ENCODE peak calls at places on chromosomes 11 and 22, in nine cellular contexts. W is heart left ventricle, F is endothelial cell of umbilical vein, J is stomach, K is uterus, D is HCT116, R is right lobe of liver, P is testis, N is IMR-90. S is an unnamed sample.

GRCh38 chr11:6737872-6738466 is 33.8 kb downstream of the OR2AG2 start:
- DNase-seq in W (peak), F (peak), J (peak), K (peak), D (peak), R (no peak), P (peak), N (peak), S (peak)

GRCh38 chr11:8317164-8317563 is 53.5 kb upstream of the LMO1 start:
- DNase-seq in W (no peak), F (no peak), J (no peak), K (peak), D (no peak), R (no peak), P (no peak), N (peak), S (no peak)

GRCh38 chr11:83909579-83909978 is 623.4 kb upstream of the CCDC90B start:
- DNase-seq in W (no peak), F (no peak), J (no peak), K (no peak), D (no peak), R (no peak), P (no peak), N (no peak), S (no peak)

GRCh38 chr11:121328213-121328966 is 35.8 kb downstream of the SC5D start:
- DNase-seq in W (no peak), F (no peak), J (no peak), K (no peak), D (no peak), R (no peak), P (no peak), N (no peak), S (no peak)

GRCh38 chr11:2665747-2666710 is 33.8 kb downstream of the KCNQ1OT1 start:
- DNase-seq in W (no peak), F (no peak), J (peak), K (peak), D (no peak), R (no peak), P (peak), N (no peak), S (no peak)

GRCh38 chr11:2767751-2768150 is 68.0 kb upstream of the KCNQ1OT1 start:
- DNase-seq in W (no peak), F (no peak), J (no peak), K (no peak), D (no peak), R (peak), P (no peak), N (no peak), S (no peak)

GRCh38 chr22:46336119-46337078 is 885 bp downstream of the TRMU start:
- DNase-seq in W (no peak), F (peak), J (peak), K (no peak), D (no peak), R (peak), P (peak), N (peak), S (peak)

GRCh38 chr11:111438168-111438567 is 59.1 kb upstream of the POU2AF1 start:
- DNase-seq in W (no peak), F (no peak), J (no peak), K (no peak), D (no peak), R (no peak), P (no peak), N (no peak), S (no peak)

GRCh38 chr11:121575250-121575962 is 122.6 kb upstream of the SORL1-AS1 start:
- DNase-seq in W (peak), F (no peak), J (peak), K (peak), D (no peak), R (peak), P (peak), N (peak), S (no peak)

GRCh38 chr11:75801362-75802021 is 13.5 kb upstream of the UVRAG start:
- DNase-seq in W (peak), F (no peak), J (no peak), K (no peak), D (no peak), R (no peak), P (peak), N (no peak), S (no peak)

GRCh38 chr11:18108254-18108653 is 2.4 kb upstream of the SAAL1 start:
- DNase-seq in W (no peak), F (no peak), J (no peak), K (no peak), D (no peak), R (no peak), P (no peak), N (no peak), S (no peak)

GRCh38 chr11:18100926-18101656 is 4.8 kb downstream of the SAAL1 start:
- DNase-seq in W (no peak), F (no peak), J (no peak), K (no peak), D (no peak), R (no peak), P (no peak), N (no peak), S (no peak)

GRCh38 chr11:18106688-18107087 is 806 bp upstream of the SAAL1 start:
- DNase-seq in W (no peak), F (peak), J (no peak), K (no peak), D (no peak), R (no peak), P (no peak), N (peak), S (no peak)

GRCh38 chr11:18105086-18105801 is 638 bp downstream of the SAAL1 start:
- DNase-seq in W (no peak), F (no peak), J (no peak), K (no peak), D (no peak), R (no peak), P (no peak), N (no peak), S (peak)

DNA sequence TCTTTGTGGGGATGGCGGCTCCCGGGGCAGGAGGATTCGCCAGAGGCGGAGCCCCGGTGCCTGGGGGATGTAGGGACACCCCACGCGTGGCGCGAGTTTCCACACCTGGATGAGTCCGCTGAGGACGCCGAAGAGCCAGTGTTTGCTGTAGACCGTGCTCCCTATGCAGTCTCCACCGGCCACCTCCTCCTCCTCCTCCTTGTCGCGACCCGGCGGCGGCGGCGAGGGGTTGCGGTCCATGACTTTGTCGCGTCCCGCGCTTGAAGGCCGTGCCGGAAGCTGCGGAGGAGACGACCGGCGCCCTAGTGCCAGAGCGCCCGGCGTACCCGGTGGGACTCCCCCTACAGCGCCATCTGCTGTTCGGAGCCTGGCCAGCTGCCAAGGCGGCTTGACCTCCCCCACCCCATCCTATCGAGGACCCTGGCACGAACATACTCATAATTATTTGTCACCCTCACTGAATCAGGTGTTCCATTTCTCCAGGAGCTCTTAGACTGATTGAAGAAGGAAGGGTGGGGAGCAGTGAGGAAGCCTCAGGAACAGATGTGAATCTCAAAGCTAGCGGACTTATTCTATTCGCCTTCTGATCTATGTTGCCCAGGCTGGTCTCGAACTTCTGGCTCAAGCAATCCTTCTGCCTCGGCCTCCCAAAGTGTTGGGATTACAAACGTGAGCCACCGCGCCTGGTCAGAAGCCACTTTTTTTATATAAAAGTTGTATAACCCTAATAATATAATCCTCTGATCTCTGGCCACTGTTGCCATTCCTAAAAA is at the start of gene SAAL1:
- DNase-seq in W (peak), F (peak), J (peak), K (peak), D (peak), R (peak), P (peak), N (peak), S (peak)
- TF ChIP-seq POLR2A in W (no peak), F (peak), J (no peak), K (no peak), D (peak), R (peak), P (no peak), N (peak), S (peak)

DNA sequence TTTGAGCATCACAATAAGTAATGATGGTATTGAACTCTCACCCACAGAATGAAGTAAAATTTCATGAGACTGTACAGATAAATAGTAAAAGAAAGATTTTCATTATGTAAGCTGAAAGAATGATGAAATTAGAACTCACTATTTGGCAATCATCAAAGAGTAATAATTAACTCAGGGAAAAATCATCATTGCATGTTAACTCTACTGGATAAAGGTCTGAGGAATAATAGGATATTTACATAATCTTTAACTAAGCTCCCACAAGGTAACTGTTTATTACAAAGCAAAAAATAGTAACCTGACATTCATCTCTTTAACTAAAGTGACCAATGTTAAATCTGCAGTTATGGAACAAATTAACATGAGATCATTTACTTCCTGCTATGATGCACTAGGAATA is 739.9 kb downstream of the FAM181B start:
- DNase-seq in W (no peak), F (no peak), J (no peak), K (no peak), D (no peak), R (no peak), P (no peak), N (no peak), S (no peak)
- TF ChIP-seq POLR2A in W (no peak), F (no peak), J (no peak), K (no peak), D (no peak), R (no peak), P (no peak), N (no peak), S (no peak)

DNA sequence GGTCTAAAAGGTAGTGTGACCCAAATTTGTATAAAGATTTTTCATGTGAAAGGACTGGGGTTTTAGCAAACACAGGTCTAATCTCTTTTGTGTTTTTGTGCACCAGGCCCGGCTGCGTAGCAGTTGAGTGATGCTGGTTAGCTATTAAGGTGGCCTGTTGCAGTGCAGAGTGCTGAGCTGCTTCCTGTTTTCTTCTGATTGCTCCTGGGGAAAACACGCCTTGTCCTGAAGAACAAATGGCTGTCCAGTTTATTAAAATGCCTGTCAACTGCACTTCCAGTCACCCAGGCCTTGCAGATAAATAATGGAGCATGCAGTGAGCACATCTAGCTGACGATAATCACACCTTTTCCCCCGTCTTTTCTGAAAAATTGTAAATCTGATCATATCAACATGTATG is 1.8 kb downstream of the SRSF8 start:
- DNase-seq in W (peak), F (peak), J (peak), K (peak), D (peak), R (peak), P (peak), N (peak), S (peak)
- TF ChIP-seq POLR2A in W (peak), F (peak), J (no peak), K (peak), D (peak), R (peak), P (no peak), N (no peak), S (peak)

GRCh38 chr11:119101759-119102423 is at the start of gene DPAGT1:
- DNase-seq in W (peak), F (peak), J (peak), K (peak), D (peak), R (peak), P (peak), N (peak), S (peak)
- TF ChIP-seq POLR2A in W (no peak), F (no peak), J (no peak), K (peak), D (no peak), R (peak), P (no peak), N (peak), S (peak)

GRCh38 chr11:117316197-117316961 is at the start of gene BACE1:
- DNase-seq in W (peak), F (peak), J (peak), K (peak), D (peak), R (peak), P (peak), N (peak), S (no peak)
- TF ChIP-seq POLR2A in W (no peak), F (peak), J (no peak), K (peak), D (no peak), R (peak), P (no peak), N (no peak), S (no peak)

GRCh38 chr11:3840870-3841425 is at the start of gene RHOG:
- DNase-seq in W (peak), F (no peak), J (peak), K (peak), D (no peak), R (peak), P (peak), N (peak), S (peak)
- TF ChIP-seq POLR2A in W (no peak), F (peak), J (no peak), K (peak), D (no peak), R (peak), P (no peak), N (no peak), S (no peak)

GRCh38 chr11:124876818-124877630 is 11.8 kb downstream of the ROBO3 start:
- DNase-seq in W (peak), F (peak), J (no peak), K (no peak), D (no peak), R (no peak), P (no peak), N (no peak), S (no peak)
- TF ChIP-seq POLR2A in W (no peak), F (peak), J (no peak), K (no peak), D (no peak), R (no peak), P (no peak), N (no peak), S (no peak)

GRCh38 chr22:49963647-49964026 is 3.1 kb downstream of the PIM3 start:
- DNase-seq in W (peak), F (no peak), J (peak), K (peak), D (no peak), R (no peak), P (no peak), N (no peak), S (no peak)

GRCh38 chr22:49966041-49966715 is 5.6 kb downstream of the PIM3 start:
- DNase-seq in W (peak), F (no peak), J (peak), K (peak), D (no peak), R (peak), P (no peak), N (no peak), S (no peak)

GRCh38 chr22:49965291-49966040 is 4.9 kb downstream of the PIM3 start:
- DNase-seq in W (peak), F (no peak), J (peak), K (peak), D (no peak), R (peak), P (no peak), N (no peak), S (no peak)

GRCh38 chr22:49964136-49964492 is 3.5 kb downstream of the PIM3 start:
- DNase-seq in W (no peak), F (no peak), J (peak), K (peak), D (no peak), R (no peak), P (no peak), N (no peak), S (no peak)

DNA sequence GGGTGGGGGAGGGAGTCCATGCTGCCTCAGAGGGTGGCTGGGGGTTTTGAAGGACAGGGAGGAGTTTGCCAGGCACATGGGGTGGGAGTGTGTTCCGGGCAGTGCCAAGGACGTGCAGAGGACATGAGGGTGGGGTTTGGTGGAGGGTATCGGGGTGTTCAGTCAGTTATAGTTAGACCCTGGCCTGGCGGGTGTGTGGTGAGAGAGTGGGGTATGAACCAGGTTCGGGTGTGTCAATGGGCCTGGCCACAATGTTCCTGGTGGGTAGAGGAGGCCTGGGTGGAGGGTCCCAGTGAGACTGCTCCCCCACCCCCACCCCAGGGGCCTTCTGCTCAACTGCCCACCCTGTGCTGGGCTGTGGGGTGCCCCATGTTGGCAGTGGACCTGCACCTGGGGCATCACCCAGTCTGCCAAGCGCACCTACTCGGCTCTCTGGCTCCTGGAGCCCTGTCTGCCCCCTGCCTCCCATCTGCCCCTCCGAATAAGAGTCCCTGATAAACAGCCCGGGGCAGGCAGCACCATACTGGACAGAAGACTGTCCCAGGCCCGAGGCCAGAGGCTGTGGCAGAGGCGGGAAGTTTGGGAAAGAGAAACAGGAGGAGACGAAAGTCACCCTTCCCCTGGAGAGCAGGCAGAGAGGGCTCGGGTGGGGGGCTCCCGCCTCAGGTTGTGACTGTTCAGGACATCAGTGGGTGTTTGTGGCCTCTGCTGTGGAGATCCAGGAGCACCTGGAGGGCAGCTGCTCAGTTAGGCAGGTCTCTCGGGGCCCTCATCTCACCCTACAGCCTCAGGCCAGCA is 4.1 kb downstream of the PIM3 start:
- DNase-seq in W (peak), F (no peak), J (peak), K (peak), D (no peak), R (no peak), P (no peak), N (no peak), S (no peak)
- TF ChIP-seq POLR2A in W (no peak), F (peak), J (no peak), K (no peak), D (no peak), R (peak), P (no peak), N (no peak), S (no peak)

DNA sequence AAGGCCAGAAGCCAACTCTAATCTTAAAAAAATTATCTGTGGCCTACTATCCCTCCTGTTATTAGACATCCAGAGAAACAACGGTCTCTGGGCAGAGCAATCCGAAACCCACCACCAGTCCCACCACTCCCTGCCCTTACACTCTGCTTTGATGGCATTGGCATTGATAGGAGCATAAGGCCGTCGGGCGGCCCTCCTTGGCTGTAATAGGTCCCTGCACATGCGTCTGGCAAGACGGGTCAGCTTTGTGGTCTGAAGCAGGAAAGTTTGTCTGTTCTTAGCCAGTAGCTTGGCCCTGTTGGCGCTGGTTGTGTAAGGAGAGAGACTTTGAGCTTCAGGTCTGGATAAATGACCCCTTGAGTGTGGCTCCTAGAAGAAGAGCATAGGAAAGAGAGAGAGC is 3.8 kb upstream of the TUT1 start:
- DNase-seq in W (no peak), F (no peak), J (no peak), K (no peak), D (no peak), R (peak), P (no peak), N (no peak), S (no peak)
- TF ChIP-seq POLR2A in W (no peak), F (no peak), J (no peak), K (no peak), D (no peak), R (no peak), P (no peak), N (no peak), S (no peak)

GRCh38 chr11:125887373-125888324 is at the start of gene HYLS1:
- DNase-seq in W (peak), F (peak), J (peak), K (peak), D (peak), R (peak), P (peak), N (peak), S (peak)
- TF ChIP-seq POLR2A in W (no peak), F (peak), J (no peak), K (peak), D (peak), R (peak), P (no peak), N (peak), S (peak)

S was measured in erythroblast.